ENCODE peak calls at places on chromosomes 3 and 15, in five cellular contexts. One of them, this sample, is unnamed.

GRCh38 chr3:52216585-52217408 is 8.6 kb downstream of the TLR9 start:
- DNase-seq in brain microvascular endothelial cell: peak
- DNase-seq in GM23338: no peak
- DNase-seq in SW480: peak
- DNase-seq in RPMI8226: peak
- DNase-seq in this sample: no peak

GRCh38 chr3:16311960-16312451 is 47.0 kb downstream of the OXNAD1 start:
- DNase-seq in brain microvascular endothelial cell: no peak
- DNase-seq in GM23338: no peak
- DNase-seq in SW480: no peak
- DNase-seq in RPMI8226: no peak
- DNase-seq in this sample: no peak

GRCh38 chr15:83112233-83112958 is 5.0 kb downstream of the TM6SF1 start:
- DNase-seq in brain microvascular endothelial cell: peak
- DNase-seq in GM23338: no peak
- DNase-seq in SW480: no peak
- DNase-seq in RPMI8226: no peak
- DNase-seq in this sample: no peak

GRCh38 chr15:69544349-69545113 is 91.9 kb downstream of the RPLP1 start:
- DNase-seq in brain microvascular endothelial cell: no peak
- DNase-seq in GM23338: no peak
- DNase-seq in SW480: no peak
- DNase-seq in RPMI8226: no peak
- DNase-seq in this sample: no peak

GRCh38 chr3:23796518-23796917 is 9.2 kb upstream of the UBE2E1 start:
- DNase-seq in brain microvascular endothelial cell: no peak
- DNase-seq in GM23338: no peak
- DNase-seq in SW480: no peak
- DNase-seq in RPMI8226: no peak
- DNase-seq in this sample: no peak

GRCh38 chr15:89654311-89654761 is 931 bp downstream of the KIF7 start:
- DNase-seq in brain microvascular endothelial cell: no peak
- DNase-seq in GM23338: no peak
- DNase-seq in SW480: no peak
- DNase-seq in RPMI8226: no peak
- DNase-seq in this sample: no peak

GRCh38 chr15:87032291-87032690 is 952.6 kb downstream of the AGBL1 start:
- DNase-seq in brain microvascular endothelial cell: no peak
- DNase-seq in GM23338: peak
- DNase-seq in SW480: no peak
- DNase-seq in RPMI8226: no peak
- DNase-seq in this sample: no peak

GRCh38 chr3:177459397-177459796 is 262.1 kb upstream of the TBL1XR1 start:
- DNase-seq in brain microvascular endothelial cell: peak
- DNase-seq in GM23338: no peak
- DNase-seq in SW480: no peak
- DNase-seq in RPMI8226: no peak
- DNase-seq in this sample: no peak

GRCh38 chr3:46843508-46843907 is 19.7 kb downstream of the MYL3 start:
- DNase-seq in brain microvascular endothelial cell: no peak
- DNase-seq in GM23338: no peak
- DNase-seq in SW480: no peak
- DNase-seq in RPMI8226: no peak
- DNase-seq in this sample: no peak

GRCh38 chr3:41338276-41338675 is 139.0 kb downstream of the CTNNB1 start:
- DNase-seq in brain microvascular endothelial cell: peak
- DNase-seq in GM23338: no peak
- DNase-seq in SW480: no peak
- DNase-seq in RPMI8226: no peak
- DNase-seq in this sample: no peak

GRCh38 chr15:58545307-58546065 is 113.7 kb downstream of the LIPC start:
- DNase-seq in brain microvascular endothelial cell: peak
- DNase-seq in GM23338: no peak
- DNase-seq in SW480: no peak
- DNase-seq in RPMI8226: no peak
- DNase-seq in this sample: no peak

GRCh38 chr3:192223815-192224214 is 503.5 kb downstream of the FGF12 start:
- DNase-seq in brain microvascular endothelial cell: no peak
- DNase-seq in GM23338: no peak
- DNase-seq in SW480: no peak
- DNase-seq in RPMI8226: no peak
- DNase-seq in this sample: no peak

GRCh38 chr3:126154391-126155279 is 25.8 kb downstream of the ALDH1L1 start:
- DNase-seq in brain microvascular endothelial cell: no peak
- DNase-seq in GM23338: no peak
- DNase-seq in SW480: no peak
- DNase-seq in RPMI8226: no peak
- DNase-seq in this sample: no peak

GRCh38 chr3:177050466-177051237 is 146.6 kb downstream of the TBL1XR1 start:
- DNase-seq in brain microvascular endothelial cell: peak
- DNase-seq in GM23338: peak
- DNase-seq in SW480: peak
- DNase-seq in RPMI8226: peak
- DNase-seq in this sample: no peak

GRCh38 chr15:88739541-88739940 is 63.7 kb upstream of the ACAN start:
- DNase-seq in brain microvascular endothelial cell: no peak
- DNase-seq in GM23338: no peak
- DNase-seq in SW480: no peak
- DNase-seq in RPMI8226: no peak
- DNase-seq in this sample: no peak

GRCh38 chr3:32340039-32340438 is 51.6 kb upstream of the CMTM7 start:
- DNase-seq in brain microvascular endothelial cell: peak
- DNase-seq in GM23338: peak
- DNase-seq in SW480: peak
- DNase-seq in RPMI8226: peak
- DNase-seq in this sample: no peak

GRCh38 chr3:196207833-196208607 is 3.2 kb downstream of the ZDHHC19 start:
- DNase-seq in brain microvascular endothelial cell: peak
- DNase-seq in GM23338: peak
- DNase-seq in SW480: peak
- DNase-seq in RPMI8226: no peak
- DNase-seq in this sample: peak

GRCh38 chr3:184676927-184677326 is 34.9 kb downstream of the MAGEF1 start:
- DNase-seq in brain microvascular endothelial cell: no peak
- DNase-seq in GM23338: no peak
- DNase-seq in SW480: no peak
- DNase-seq in RPMI8226: no peak
- DNase-seq in this sample: no peak

GRCh38 chr15:51044037-51044712 is 50.5 kb downstream of the TNFAIP8L3 start:
- DNase-seq in brain microvascular endothelial cell: no peak
- DNase-seq in GM23338: no peak
- DNase-seq in SW480: no peak
- DNase-seq in RPMI8226: no peak
- DNase-seq in this sample: no peak

GRCh38 chr15:90230071-90230494 is 3.7 kb downstream of the CIB1 start:
- DNase-seq in brain microvascular endothelial cell: no peak
- DNase-seq in GM23338: no peak
- DNase-seq in SW480: no peak
- DNase-seq in RPMI8226: no peak
- DNase-seq in this sample: no peak

GRCh38 chr3:98612587-98612986 is 19.2 kb upstream of the CPOX start:
- DNase-seq in brain microvascular endothelial cell: no peak
- DNase-seq in GM23338: peak
- DNase-seq in SW480: no peak
- DNase-seq in RPMI8226: peak
- DNase-seq in this sample: no peak

GRCh38 chr3:185052631-185053030 is 100.2 kb downstream of the C3orf70 start:
- DNase-seq in brain microvascular endothelial cell: no peak
- DNase-seq in GM23338: peak
- DNase-seq in SW480: no peak
- DNase-seq in RPMI8226: no peak
- DNase-seq in this sample: no peak

GRCh38 chr3:193269343-193269742 is 28.3 kb downstream of the PLAAT1 start:
- DNase-seq in brain microvascular endothelial cell: no peak
- DNase-seq in GM23338: no peak
- DNase-seq in SW480: peak
- DNase-seq in RPMI8226: no peak
- DNase-seq in this sample: no peak

This sample was measured in Right ventricle myocardium inferior.